ENCODE peak calls at places on chromosomes 7 and 10, in eight cellular contexts. One of them, this sample, is unnamed.
A peak's percentile ranks its signal among the peaks of the same experiment; 100 is the strongest.

GRCh38 chr7:27640914-27641570 is 21.6 kb downstream of the HIBADH start:
- DNase-seq in left lung: no peak
- DNase-seq in cardiac fibroblast: peak; percentile 79
- DNase-seq in foreskin fibroblast: peak; percentile 67
- DNase-seq in bronchial epithelial cell: peak; percentile 79
- DNase-seq in nephron progenitor cell: no peak
- DNase-seq in sigmoid colon: no peak
- DNase-seq in AG04450: no peak
- DNase-seq in this sample: no peak

GRCh38 chr10:11563936-11564335 is 47.5 kb downstream of the USP6NL start:
- DNase-seq in left lung: no peak
- DNase-seq in cardiac fibroblast: no peak
- DNase-seq in foreskin fibroblast: no peak
- DNase-seq in bronchial epithelial cell: peak; percentile 7
- DNase-seq in nephron progenitor cell: no peak
- DNase-seq in sigmoid colon: no peak
- DNase-seq in AG04450: no peak
- DNase-seq in this sample: no peak

GRCh38 chr7:29565186-29565540 is 1.5 kb downstream of the PRR15 start:
- DNase-seq in left lung: no peak
- DNase-seq in cardiac fibroblast: no peak
- DNase-seq in foreskin fibroblast: no peak
- DNase-seq in bronchial epithelial cell: peak; percentile 20
- DNase-seq in nephron progenitor cell: no peak
- DNase-seq in sigmoid colon: no peak
- DNase-seq in AG04450: no peak
- DNase-seq in this sample: no peak

GRCh38 chr10:5589963-5590511 is 65.3 kb downstream of the CALML3 start:
- DNase-seq in left lung: no peak
- DNase-seq in cardiac fibroblast: peak; percentile 29
- DNase-seq in foreskin fibroblast: peak; percentile 54
- DNase-seq in bronchial epithelial cell: no peak
- DNase-seq in nephron progenitor cell: no peak
- DNase-seq in sigmoid colon: no peak
- DNase-seq in AG04450: no peak
- DNase-seq in this sample: no peak

GRCh38 chr10:131047501-131047900 is 264.0 kb downstream of the TCERG1L start:
- DNase-seq in left lung: no peak
- DNase-seq in cardiac fibroblast: no peak
- DNase-seq in foreskin fibroblast: no peak
- DNase-seq in bronchial epithelial cell: peak; percentile 23
- DNase-seq in nephron progenitor cell: no peak
- DNase-seq in sigmoid colon: no peak
- DNase-seq in AG04450: no peak
- DNase-seq in this sample: no peak

GRCh38 chr10:104780946-104781345 is 139.9 kb downstream of the SORCS3 start:
- DNase-seq in left lung: no peak
- DNase-seq in cardiac fibroblast: no peak
- DNase-seq in foreskin fibroblast: no peak
- DNase-seq in bronchial epithelial cell: no peak
- DNase-seq in nephron progenitor cell: no peak
- DNase-seq in sigmoid colon: no peak
- DNase-seq in AG04450: no peak
- DNase-seq in this sample: no peak

GRCh38 chr7:139853576-139854511 is 24.8 kb downstream of the TBXAS1 start:
- DNase-seq in left lung: peak; percentile 48
- DNase-seq in cardiac fibroblast: peak; percentile 99
- DNase-seq in foreskin fibroblast: peak; percentile 64
- DNase-seq in bronchial epithelial cell: peak; percentile 77
- DNase-seq in nephron progenitor cell: no peak
- DNase-seq in sigmoid colon: peak; percentile 73
- DNase-seq in AG04450: peak; percentile 76
- DNase-seq in this sample: no peak

GRCh38 chr10:6528198-6528950 is 51.7 kb downstream of the PRKCQ start:
- DNase-seq in left lung: no peak
- DNase-seq in cardiac fibroblast: no peak
- DNase-seq in foreskin fibroblast: no peak
- DNase-seq in bronchial epithelial cell: peak; percentile 62
- DNase-seq in nephron progenitor cell: no peak
- DNase-seq in sigmoid colon: no peak
- DNase-seq in AG04450: no peak
- DNase-seq in this sample: no peak

GRCh38 chr7:51446785-51447184 is 130.2 kb upstream of the COBL start:
- DNase-seq in left lung: no peak
- DNase-seq in cardiac fibroblast: no peak
- DNase-seq in foreskin fibroblast: no peak
- DNase-seq in bronchial epithelial cell: no peak
- DNase-seq in nephron progenitor cell: no peak
- DNase-seq in sigmoid colon: no peak
- DNase-seq in AG04450: no peak
- DNase-seq in this sample: no peak

DNA sequence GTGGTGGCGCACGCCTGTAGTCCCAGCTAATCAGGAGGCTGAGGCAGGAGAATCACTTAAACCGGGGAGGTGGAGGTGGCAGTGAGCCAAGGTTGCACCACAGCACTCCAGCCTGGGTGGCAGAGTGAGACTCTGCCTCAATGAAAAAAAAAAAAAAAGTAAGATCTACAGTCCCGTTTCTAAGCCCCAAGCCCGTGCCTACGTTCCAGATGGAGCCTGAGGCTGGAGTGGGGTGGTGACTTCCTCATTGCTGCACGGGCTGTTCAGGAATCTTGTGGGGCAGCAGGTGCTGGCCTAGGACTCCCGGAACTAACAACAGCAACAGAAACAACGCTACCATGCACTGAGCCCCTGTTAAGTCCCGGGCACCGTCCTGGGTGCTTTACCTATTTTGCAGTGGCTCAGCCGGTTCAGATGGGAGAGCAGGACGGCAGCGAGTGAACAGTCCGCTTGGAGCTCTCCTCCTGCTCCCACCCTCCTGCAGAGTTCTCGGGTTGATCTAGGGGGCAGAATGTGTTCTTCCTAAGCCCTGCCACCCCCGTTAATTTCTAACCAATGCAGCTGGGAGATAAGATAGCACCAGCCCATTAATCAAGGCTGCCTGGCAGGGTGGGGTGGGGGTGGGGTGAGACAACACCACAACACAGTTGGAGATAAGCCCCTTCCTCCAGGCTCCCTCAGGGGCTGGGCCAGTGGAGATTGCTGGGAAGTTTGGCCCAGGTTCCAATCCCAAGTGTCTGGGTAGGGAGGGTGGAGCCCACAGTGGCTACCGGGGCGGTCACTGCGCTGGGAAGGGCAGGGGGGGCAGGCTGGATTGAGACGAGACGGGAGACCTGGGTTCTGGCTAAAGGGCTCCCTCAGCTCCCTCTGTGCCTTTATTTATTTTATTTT is 17.0 kb upstream of the SFRP5 start:
- DNase-seq in left lung: peak; percentile 71
- DNase-seq in cardiac fibroblast: no peak
- DNase-seq in foreskin fibroblast: no peak
- DNase-seq in bronchial epithelial cell: no peak
- DNase-seq in nephron progenitor cell: peak; percentile 22
- DNase-seq in sigmoid colon: no peak
- DNase-seq in AG04450: no peak
- DNase-seq in this sample: no peak
- TF ChIP-seq CTCF in left lung: no peak
- TF ChIP-seq CTCF in cardiac fibroblast: no peak
- TF ChIP-seq CTCF in foreskin fibroblast: no peak
- TF ChIP-seq CTCF in bronchial epithelial cell: no peak
- TF ChIP-seq CTCF in nephron progenitor cell: no peak
- TF ChIP-seq CTCF in sigmoid colon: no peak
- TF ChIP-seq CTCF in AG04450: no peak
- TF ChIP-seq CTCF in this sample: no peak

DNA sequence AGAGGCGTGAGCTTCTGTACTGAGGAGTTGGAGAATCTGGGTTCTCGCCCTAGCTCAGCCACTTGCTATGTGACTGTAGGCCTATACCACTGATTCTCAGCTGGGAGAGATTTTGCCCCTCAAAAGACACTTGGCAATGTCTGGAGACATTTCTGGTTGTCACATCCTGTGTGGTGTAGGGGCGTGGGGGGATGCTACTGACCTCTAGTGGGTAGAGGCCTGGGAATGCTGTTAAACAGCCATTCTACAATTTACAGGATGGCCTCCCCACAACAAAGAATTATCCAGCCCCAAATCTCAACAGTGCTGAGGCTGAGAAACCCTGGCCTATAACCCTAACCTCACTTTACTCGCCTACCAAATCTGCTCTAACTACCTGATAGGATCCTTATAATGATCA is 58.8 kb upstream of the GAD2 start:
- DNase-seq in left lung: no peak
- DNase-seq in cardiac fibroblast: no peak
- DNase-seq in foreskin fibroblast: no peak
- DNase-seq in bronchial epithelial cell: no peak
- DNase-seq in nephron progenitor cell: no peak
- DNase-seq in sigmoid colon: no peak
- DNase-seq in AG04450: no peak
- DNase-seq in this sample: peak; percentile 19
- TF ChIP-seq CTCF in left lung: no peak
- TF ChIP-seq CTCF in cardiac fibroblast: no peak
- TF ChIP-seq CTCF in foreskin fibroblast: no peak
- TF ChIP-seq CTCF in bronchial epithelial cell: no peak
- TF ChIP-seq CTCF in nephron progenitor cell: no peak
- TF ChIP-seq CTCF in sigmoid colon: no peak
- TF ChIP-seq CTCF in AG04450: no peak
- TF ChIP-seq CTCF in this sample: no peak

DNA sequence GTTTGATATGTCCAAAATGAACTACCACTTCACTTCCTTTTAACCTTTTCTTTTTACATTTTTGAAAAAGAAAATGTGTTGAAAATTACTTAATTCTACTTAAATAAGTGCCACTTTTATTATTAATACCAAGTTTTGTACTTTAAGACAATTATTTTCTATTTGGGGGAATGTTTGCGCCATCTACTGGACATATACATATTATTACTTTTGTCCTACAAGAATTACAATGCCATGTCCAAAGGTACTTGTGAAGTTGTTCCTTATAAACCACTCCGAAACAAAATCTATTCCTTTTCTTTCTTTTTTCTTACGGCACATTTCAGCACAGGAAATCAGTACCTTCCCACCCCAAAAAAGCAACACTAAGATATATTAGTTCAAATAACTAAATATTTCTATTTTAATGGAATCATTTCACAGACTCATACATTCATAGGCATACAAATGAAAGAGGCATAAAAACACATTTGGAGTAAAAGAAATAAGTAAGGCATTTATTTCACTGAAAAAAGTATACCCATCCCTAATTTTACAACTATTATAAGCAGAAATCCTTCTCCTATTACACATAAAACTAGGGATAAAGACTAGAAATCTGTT is 169.9 kb downstream of the RNF133 start:
- DNase-seq in left lung: no peak
- DNase-seq in cardiac fibroblast: peak; percentile 73
- DNase-seq in foreskin fibroblast: peak; percentile 43
- DNase-seq in bronchial epithelial cell: peak; percentile 59
- DNase-seq in nephron progenitor cell: no peak
- DNase-seq in sigmoid colon: no peak
- DNase-seq in AG04450: no peak
- DNase-seq in this sample: no peak
- TF ChIP-seq CTCF in left lung: peak; percentile 49
- TF ChIP-seq CTCF in cardiac fibroblast: peak; percentile 35
- TF ChIP-seq CTCF in foreskin fibroblast: peak; percentile 33
- TF ChIP-seq CTCF in bronchial epithelial cell: peak; percentile 7
- TF ChIP-seq CTCF in nephron progenitor cell: peak; percentile 68
- TF ChIP-seq CTCF in sigmoid colon: peak; percentile 22
- TF ChIP-seq CTCF in AG04450: peak; percentile 57
- TF ChIP-seq CTCF in this sample: peak; percentile 82

DNA sequence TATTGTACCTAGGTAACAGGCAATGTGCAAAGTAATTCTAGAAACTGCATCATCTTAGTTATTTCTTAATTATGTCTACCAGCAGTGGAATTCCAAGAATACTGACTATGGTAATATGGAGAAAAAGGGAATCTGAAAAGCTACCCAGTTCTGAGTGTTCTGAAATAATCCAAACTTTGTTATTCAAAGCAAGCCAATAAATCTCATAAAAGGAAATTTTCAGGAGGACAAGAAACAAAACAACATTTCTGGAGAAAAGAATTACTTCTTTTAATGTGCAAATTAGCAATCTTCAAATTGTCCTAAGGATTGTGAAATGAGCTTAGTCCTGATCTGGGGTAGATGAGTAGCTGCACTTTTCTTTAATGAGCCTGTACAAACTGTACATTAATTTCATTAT is 88.8 kb downstream of the MYO3A start:
- DNase-seq in left lung: no peak
- DNase-seq in cardiac fibroblast: no peak
- DNase-seq in foreskin fibroblast: no peak
- DNase-seq in bronchial epithelial cell: no peak
- DNase-seq in nephron progenitor cell: no peak
- DNase-seq in sigmoid colon: no peak
- DNase-seq in AG04450: no peak
- DNase-seq in this sample: no peak
- TF ChIP-seq CTCF in left lung: no peak
- TF ChIP-seq CTCF in cardiac fibroblast: no peak
- TF ChIP-seq CTCF in foreskin fibroblast: no peak
- TF ChIP-seq CTCF in bronchial epithelial cell: no peak
- TF ChIP-seq CTCF in nephron progenitor cell: no peak
- TF ChIP-seq CTCF in sigmoid colon: no peak
- TF ChIP-seq CTCF in AG04450: no peak
- TF ChIP-seq CTCF in this sample: no peak

DNA sequence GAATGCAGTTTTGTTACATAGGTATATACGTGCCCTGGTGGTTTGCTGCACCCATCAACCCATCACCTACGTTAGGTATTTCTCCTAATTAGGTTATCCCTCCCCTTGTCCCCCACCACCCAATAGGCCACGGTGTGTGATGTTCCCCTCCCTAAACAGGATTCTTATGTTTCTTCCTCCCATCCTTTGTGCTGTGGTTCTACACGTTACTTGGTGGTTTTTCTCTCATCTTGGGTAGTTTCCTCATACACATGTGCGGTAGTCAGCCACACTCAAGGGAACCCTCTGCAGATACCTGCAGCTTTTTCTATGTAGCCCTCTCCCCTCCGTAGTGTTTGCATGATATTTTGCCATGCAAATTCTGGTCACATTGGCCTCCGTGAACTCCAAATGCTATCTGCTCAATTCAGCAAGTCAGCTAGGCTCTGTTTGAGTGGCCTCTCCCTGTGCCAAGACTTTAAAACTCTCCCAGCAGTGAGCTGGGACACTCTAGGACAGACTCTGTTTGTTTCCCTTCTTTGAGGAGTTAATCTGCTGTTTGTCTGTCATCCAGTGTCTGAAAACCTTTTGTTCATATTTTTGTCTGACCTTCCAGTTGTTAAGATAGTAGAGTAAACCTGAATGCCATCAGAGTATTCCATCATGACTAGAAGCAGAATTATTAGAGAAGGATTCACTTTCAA is 41.0 kb downstream of the RABGEF1 start:
- DNase-seq in left lung: no peak
- DNase-seq in cardiac fibroblast: no peak
- DNase-seq in foreskin fibroblast: no peak
- DNase-seq in bronchial epithelial cell: no peak
- DNase-seq in nephron progenitor cell: no peak
- DNase-seq in sigmoid colon: no peak
- DNase-seq in AG04450: no peak
- DNase-seq in this sample: no peak
- TF ChIP-seq CTCF in left lung: no peak
- TF ChIP-seq CTCF in cardiac fibroblast: no peak
- TF ChIP-seq CTCF in foreskin fibroblast: no peak
- TF ChIP-seq CTCF in bronchial epithelial cell: no peak
- TF ChIP-seq CTCF in nephron progenitor cell: no peak
- TF ChIP-seq CTCF in sigmoid colon: no peak
- TF ChIP-seq CTCF in AG04450: no peak
- TF ChIP-seq CTCF in this sample: no peak

This sample was measured in endothelial cell.